ENCODE peak calls at places on chromosomes 5 and 9, in six cellular contexts. V is ovary, D is fibroblast of pulmonary artery, T is breast epithelium, Z is cardiac fibroblast, I is kidney. F is an unnamed sample.

GRCh38 chr9:35482071-35482470 is 7.8 kb upstream of the RUSC2 start:
- DNase-seq in T (no peak), I (no peak), D (no peak), V (no peak), Z (no peak), F (no peak)

GRCh38 chr5:127229185-127229889 is 61.3 kb upstream of the MEGF10 start:
- DNase-seq in D (peak), Z (peak), V (peak), T (peak), I (peak), F (no peak)

GRCh38 chr9:130414081-130414731 is 30.6 kb upstream of the ASS1 start:
- DNase-seq in D (no peak), I (no peak), Z (no peak), V (no peak), T (no peak), F (no peak)

GRCh38 chr5:997711-998110 is 10.9 kb upstream of the NKD2 start:
- DNase-seq in V (no peak), I (peak), Z (no peak), D (no peak), T (no peak), F (no peak)

GRCh38 chr5:156778139-156778696 is 71.9 kb upstream of the PPP1R2B start:
- DNase-seq in T (no peak), Z (no peak), V (no peak), I (no peak), D (no peak), F (no peak)

GRCh38 chr5:73966411-73966810 is 340.4 kb downstream of the ARHGEF28 start:
- DNase-seq in D (no peak), I (no peak), V (no peak), T (no peak), Z (no peak), F (no peak)

GRCh38 chr9:129156163-129156562 is 21.9 kb downstream of the IER5L start:
- DNase-seq in T (no peak), V (peak), I (no peak), Z (no peak), D (no peak), F (no peak)

GRCh38 chr5:131264453-131265200 is 774 bp downstream of the CDC42SE2 start:
- DNase-seq in D (peak), Z (peak), I (peak), T (no peak), V (peak), F (no peak)

GRCh38 chr9:2159521-2160417 is 144.6 kb downstream of the SMARCA2 start:
- DNase-seq in T (no peak), I (no peak), V (no peak), Z (peak), D (peak), F (no peak)

GRCh38 chr5:133943475-133943817 is 25.0 kb downstream of the C5orf15 start:
- DNase-seq in T (no peak), Z (no peak), I (no peak), V (no peak), D (no peak), F (no peak)

GRCh38 chr9:133870598-133871595 is 121.2 kb downstream of the VAV2 start:
- DNase-seq in V (no peak), Z (no peak), T (no peak), D (no peak), I (no peak), F (no peak)

GRCh38 chr9:78791779-78792178 is 494.9 kb downstream of the PSAT1 start:
- DNase-seq in D (peak), Z (no peak), T (no peak), I (no peak), V (no peak), F (no peak)

GRCh38 chr5:113340537-113340936 is 94.3 kb downstream of the TSSK1B start:
- DNase-seq in T (no peak), Z (peak), V (no peak), I (no peak), D (no peak), F (no peak)
- H3K4me3 ChIP-seq in T (no peak), Z (no peak), V (no peak), I (no peak), D (no peak), F (no peak)

GRCh38 chr5:141420855-141421488 is at the start of gene PCDHGA11:
- DNase-seq in V (no peak), D (peak), I (no peak), Z (peak), T (no peak), F (no peak)
- TF ChIP-seq CTCF in V (no peak), D (peak), I (peak), Z (peak), T (no peak), F (peak)

GRCh38 chr5:154858251-154858971 is at the start of gene CNOT8:
- DNase-seq in D (peak), V (peak), T (peak), Z (peak), I (peak), F (peak)
- H3K4me3 ChIP-seq in D (peak), V (peak), T (peak), Z (peak), I (peak), F (peak)

DNA sequence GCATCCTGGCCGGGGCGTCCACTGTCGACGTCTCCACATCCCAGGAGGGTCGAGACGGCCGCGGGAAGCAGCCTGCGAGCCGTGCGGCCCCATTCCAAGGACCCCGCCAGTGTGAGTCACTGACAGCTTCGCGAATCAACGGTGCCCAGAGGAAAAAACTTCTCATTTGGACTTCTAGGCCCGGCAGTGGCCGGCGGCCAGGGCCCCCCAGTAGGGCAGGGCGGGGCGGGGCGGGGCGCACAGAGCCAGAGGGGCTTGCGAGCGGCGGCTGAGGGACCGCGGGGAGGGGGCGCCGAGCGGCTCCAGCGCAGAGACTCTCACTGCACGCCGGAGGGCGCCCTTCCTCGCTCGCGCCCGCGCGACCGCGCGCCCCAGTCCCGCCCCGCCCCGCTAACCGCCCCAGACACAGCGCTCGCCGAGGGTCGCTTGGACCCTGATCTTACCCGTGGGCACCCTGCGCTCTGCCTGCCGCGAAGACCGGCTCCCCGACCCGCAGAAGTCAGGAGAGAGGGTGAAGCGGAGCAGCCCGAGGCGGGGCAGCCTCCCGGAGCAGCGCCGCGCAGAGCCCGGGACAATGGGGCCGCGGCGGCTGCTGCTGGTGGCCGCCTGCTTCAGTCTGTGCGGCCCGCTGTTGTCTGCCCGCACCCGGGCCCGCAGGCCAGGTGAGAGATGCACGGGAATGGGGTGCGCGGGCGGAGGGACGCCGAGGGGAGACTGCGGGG is at the start of gene F2R:
- DNase-seq in I (peak), Z (peak), D (peak), V (peak), T (no peak), F (no peak)
- TF ChIP-seq CTCF in I (peak), Z (peak), D (peak), V (no peak), T (peak), F (peak)

GRCh38 chr5:143400541-143401252 is 2.8 kb downstream of the NR3C1 start:
- DNase-seq in D (peak), I (no peak), Z (peak), V (no peak), T (no peak), F (no peak)

GRCh38 chr5:143401253-143401845 is 2.1 kb downstream of the NR3C1 start:
- DNase-seq in T (no peak), Z (peak), I (no peak), V (no peak), D (no peak), F (no peak)

GRCh38 chr5:143398451-143399237 is 4.8 kb downstream of the NR3C1 start:
- DNase-seq in Z (peak), V (no peak), D (no peak), T (no peak), I (no peak), F (no peak)

GRCh38 chr5:143398053-143398355 is 5.5 kb downstream of the NR3C1 start:
- DNase-seq in D (no peak), V (no peak), T (no peak), I (no peak), Z (peak), F (no peak)

GRCh38 chr5:143399616-143400540 is 3.6 kb downstream of the NR3C1 start:
- DNase-seq in I (no peak), T (no peak), V (no peak), D (no peak), Z (peak), F (no peak)
- H3K4me3 ChIP-seq in I (peak), T (peak), V (peak), D (peak), Z (peak), F (peak)